ENCODE peak calls at places on chromosomes 1 and 21, in ten cellular contexts. S is left ventricle myocardium inferior; V is GF-D8; U is upper lobe of right lung; G is GDM1; E is LoVo; Y is stimulated activated CD8-positive, alpha-beta memory T cell treated with anti-CD3 and anti-CD28 coated beads, Interleukin-4, amount 100 ng/mL, for 24 hours; W is stimulated activated CD4-positive, alpha-beta T cell treated with anti-CD3 and anti-CD28 coated beads, Interleukin-4, amount 100 ng/mL, for 48 hours; J is fibroblast of the conjunctiva; X is H9. D is an unnamed sample.
A peak's percentile ranks its signal among the peaks of the same experiment; 100 is the strongest.

GRCh38 chr1:205923663-205924435 is 19.4 kb downstream of the SLC26A9 start:
- DNase-seq in S (no peak), V (no peak), U (no peak), G (no peak), E (no peak), Y (no peak), W (no peak), J (no peak), X (no peak), D (no peak)

GRCh38 chr1:27563407-27564263 is 40.3 kb downstream of the AHDC1 start:
- DNase-seq in S (peak; percentile 73), V (no peak), U (peak; percentile 80), G (no peak), E (peak; percentile 34), Y (no peak), W (no peak), J (no peak), X (no peak), D (peak; percentile 66)

GRCh38 chr1:21543598-21543997 is 34.4 kb downstream of the ALPL start:
- DNase-seq in S (no peak), V (no peak), U (no peak), G (no peak), E (no peak), Y (no peak), W (no peak), J (no peak), X (no peak), D (no peak)

GRCh38 chr1:111690306-111690617 is 48.9 kb downstream of the INKA2 start:
- DNase-seq in S (no peak), V (no peak), U (no peak), G (no peak), E (peak; percentile 32), Y (no peak), W (no peak), J (peak; percentile 87), X (no peak), D (peak; percentile 67)

GRCh38 chr1:247681288-247681897 is 1.9 kb upstream of the OR13G1 start:
- DNase-seq in S (no peak), V (no peak), U (no peak), G (peak; percentile 40), E (peak; percentile 69), Y (peak; percentile 3), W (peak; percentile 12), J (no peak), X (peak; percentile 63), D (no peak)

GRCh38 chr1:228921473-228921872 is 186.2 kb downstream of the RHOU start:
- DNase-seq in S (no peak), V (peak; percentile 44), U (no peak), G (peak; percentile 59), E (no peak), Y (no peak), W (no peak), J (no peak), X (no peak), D (no peak)

GRCh38 chr1:242139437-242139836 is 140.5 kb upstream of the MAP1LC3C start:
- DNase-seq in S (no peak), V (peak; percentile 39), U (no peak), G (peak; percentile 26), E (no peak), Y (no peak), W (no peak), J (no peak), X (no peak), D (no peak)

GRCh38 chr1:231841616-231842344 is 215.2 kb downstream of the DISC1 start:
- DNase-seq in S (no peak), V (no peak), U (no peak), G (no peak), E (peak; percentile 8), Y (no peak), W (no peak), J (no peak), X (no peak), D (no peak)

GRCh38 chr1:9784508-9785133 is 39.1 kb downstream of the CLSTN1 start:
- DNase-seq in S (no peak), V (no peak), U (no peak), G (peak; percentile 31), E (peak; percentile 50), Y (peak; percentile 38), W (peak; percentile 40), J (peak; percentile 45), X (peak; percentile 52), D (peak; percentile 33)

GRCh38 chr1:92708368-92708950 is 76.4 kb downstream of the EVI5 start:
- DNase-seq in S (no peak), V (no peak), U (no peak), G (no peak), E (no peak), Y (no peak), W (no peak), J (no peak), X (no peak), D (no peak)

GRCh38 chr21:25572895-25573310 is 34.4 kb downstream of the MRPL39 start:
- DNase-seq in S (no peak), V (no peak), U (no peak), G (no peak), E (no peak), Y (no peak), W (no peak), J (no peak), X (no peak), D (no peak)

GRCh38 chr1:177164380-177165068 is at the start of gene ASTN1:
- DNase-seq in S (no peak), V (no peak), U (no peak), G (no peak), E (no peak), Y (no peak), W (no peak), J (no peak), X (peak; percentile 61), D (no peak)

GRCh38 chr1:45820173-45820572 is 16.8 kb downstream of the MAST2 start:
- DNase-seq in S (no peak), V (no peak), U (no peak), G (no peak), E (no peak), Y (no peak), W (no peak), J (no peak), X (no peak), D (no peak)

GRCh38 chr1:232307299-232307698 is 322.6 kb downstream of the SIPA1L2 start:
- DNase-seq in S (no peak), V (no peak), U (no peak), G (no peak), E (no peak), Y (no peak), W (no peak), J (no peak), X (no peak), D (no peak)

GRCh38 chr1:54100500-54100899 is 47.1 kb downstream of the TCEANC2 start:
- DNase-seq in S (no peak), V (no peak), U (no peak), G (no peak), E (no peak), Y (no peak), W (no peak), J (no peak), X (no peak), D (no peak)

GRCh38 chr1:231674575-231674974 is 48.0 kb downstream of the DISC1 start:
- DNase-seq in S (no peak), V (no peak), U (no peak), G (no peak), E (no peak), Y (no peak), W (no peak), J (no peak), X (no peak), D (no peak)

GRCh38 chr1:9118186-9118585 is 10.7 kb downstream of the GPR157 start:
- DNase-seq in S (peak; percentile 37), V (no peak), U (no peak), G (no peak), E (no peak), Y (no peak), W (no peak), J (no peak), X (no peak), D (no peak)

GRCh38 chr21:44093761-44094160 is 13.4 kb upstream of the PWP2 start:
- DNase-seq in S (no peak), V (no peak), U (peak; percentile 42), G (no peak), E (no peak), Y (no peak), W (no peak), J (no peak), X (no peak), D (no peak)

GRCh38 chr1:116911779-116912469 is 2.2 kb downstream of the PTGFRN start:
- DNase-seq in S (no peak), V (no peak), U (no peak), G (no peak), E (no peak), Y (no peak), W (no peak), J (no peak), X (no peak), D (no peak)

GRCh38 chr1:164443836-164444235 is 115.1 kb upstream of the PBX1 start:
- DNase-seq in S (no peak), V (no peak), U (no peak), G (no peak), E (no peak), Y (no peak), W (no peak), J (no peak), X (no peak), D (no peak)

GRCh38 chr1:33370827-33371226 is 49.9 kb upstream of the A3GALT2 start:
- DNase-seq in S (no peak), V (no peak), U (no peak), G (no peak), E (no peak), Y (no peak), W (no peak), J (no peak), X (no peak), D (no peak)

GRCh38 chr21:40466893-40467483 is 380.0 kb downstream of the DSCAM start:
- DNase-seq in S (no peak), V (no peak), U (no peak), G (no peak), E (peak; percentile 36), Y (no peak), W (no peak), J (no peak), X (no peak), D (peak; percentile 7)

GRCh38 chr1:203402609-203403337 is 51.9 kb upstream of the FMOD start:
- DNase-seq in S (no peak), V (no peak), U (no peak), G (no peak), E (no peak), Y (no peak), W (no peak), J (peak; percentile 84), X (no peak), D (no peak)

GRCh38 chr1:229127301-229127700 is 143.6 kb upstream of the RAB4A start:
- DNase-seq in S (no peak), V (no peak), U (no peak), G (peak; percentile 17), E (no peak), Y (no peak), W (no peak), J (no peak), X (no peak), D (no peak)